ENCODE peak calls at places on chromosomes 6 and 20, in nine cellular contexts. W is neural progenitor cell, S is HCT116, T is GM23248, L is MM.1S, O is OCI-LY7, U is PC-3, H is hepatocyte, M is SK-N-SH. F is an unnamed sample. For H3K79me2, the result is how much of the 10 kb centered on the place peaks cover.

GRCh38 chr6:89242574-89243330 is 25.6 kb upstream of the GABRR1 start:
- DNase-seq in L (peak), W (peak), H (peak), O (peak), S (peak), T (peak), U (peak), M (peak), F (peak)

GRCh38 chr20:44166008-44166407 is 21.0 kb downstream of the JPH2 start:
- DNase-seq in H (no peak), T (peak), L (no peak), O (no peak), M (no peak), U (peak), W (no peak), S (no peak), F (no peak)

GRCh38 chr20:52083627-52084232 is 107.8 kb downstream of the ZFP64 start:
- DNase-seq in L (peak), W (peak), T (peak), U (peak), S (peak), M (peak), H (peak), O (peak), F (peak)

GRCh38 chr6:148491638-148492210 is 149.1 kb downstream of the SASH1 start:
- DNase-seq in W (no peak), L (no peak), S (no peak), U (no peak), T (peak), O (no peak), M (no peak), H (no peak), F (no peak)

GRCh38 chr6:72616406-72617015 is 5.4 kb upstream of the KCNQ5 start:
- DNase-seq in L (peak), O (peak), U (peak), T (peak), W (peak), H (peak), M (peak), S (no peak), F (peak)

GRCh38 chr6:39426057-39426592 is 103.6 kb upstream of the KCNK16 start:
- DNase-seq in U (peak), M (no peak), H (no peak), T (peak), O (no peak), S (no peak), W (no peak), L (no peak), F (no peak)

GRCh38 chr20:62711703-62712101 is 3.1 kb downstream of the NTSR1 start:
- DNase-seq in U (no peak), O (no peak), S (no peak), L (no peak), T (no peak), H (no peak), W (no peak), M (no peak), F (no peak)

GRCh38 chr20:20137851-20138250 is 85.5 kb downstream of the CFAP61 start:
- DNase-seq in M (no peak), O (no peak), L (no peak), S (no peak), U (no peak), T (no peak), H (no peak), W (no peak), F (no peak)

GRCh38 chr20:48025661-48026060 is 240.4 kb upstream of the SULF2 start:
- DNase-seq in H (no peak), L (no peak), O (no peak), W (no peak), U (peak), S (no peak), M (no peak), T (peak), F (no peak)

GRCh38 chr20:35792740-35793139 is 20.9 kb downstream of the PHF20 start:
- DNase-seq in L (no peak), H (no peak), W (no peak), O (no peak), U (no peak), S (no peak), T (no peak), M (no peak), F (no peak)

GRCh38 chr6:73152998-73153757 is 72.1 kb downstream of the KHDC1L start:
- DNase-seq in U (peak), M (no peak), W (no peak), H (no peak), S (no peak), O (no peak), T (peak), L (no peak), F (no peak)

GRCh38 chr20:19974621-19975435 is 42.3 kb upstream of the NAA20 start:
- DNase-seq in L (no peak), T (peak), H (peak), U (peak), W (no peak), M (peak), O (no peak), S (no peak), F (no peak)

GRCh38 chr6:157813757-157814455 is 9.1 kb upstream of the SNX9 start:
- DNase-seq in T (peak), O (no peak), W (no peak), S (no peak), M (no peak), U (peak), L (no peak), H (no peak), F (no peak)

GRCh38 chr6:139569561-139569960 is 195.1 kb upstream of the CITED2 start:
- DNase-seq in U (peak), T (peak), L (no peak), M (no peak), O (no peak), W (no peak), S (no peak), H (no peak), F (no peak)

GRCh38 chr6:133501675-133502275 is 260.6 kb downstream of the EYA4 start:
- DNase-seq in M (no peak), O (no peak), S (no peak), T (peak), H (no peak), L (no peak), W (no peak), U (no peak), F (no peak)

GRCh38 chr6:35213824-35214756 is at the start of gene SCUBE3:
- DNase-seq in U (peak), H (peak), O (no peak), T (peak), W (peak), M (peak), S (no peak), L (no peak), F (peak)

GRCh38 chr6:81750660-81751387 is 1.7 kb downstream of the TENT5A start:
- DNase-seq in L (no peak), W (peak), T (peak), S (no peak), H (no peak), M (no peak), O (no peak), U (peak), F (no peak)

GRCh38 chr6:52575490-52575868 is 1.4 kb downstream of the TRAM2 start:
- DNase-seq in O (no peak), L (no peak), S (no peak), H (no peak), T (peak), W (no peak), U (no peak), M (no peak), F (no peak)

GRCh38 chr20:33837096-33837830 is 26.1 kb downstream of the CHMP4B start:
- DNase-seq in M (no peak), H (no peak), W (no peak), O (peak), S (no peak), T (no peak), U (no peak), L (peak), F (no peak)
- H3K79me2 ChIP-seq in M (half or more), H (half or more), W (half or more), O (half or more), S (half or more), T (half or more), U (half or more), L (half or more), F (half or more)

DNA sequence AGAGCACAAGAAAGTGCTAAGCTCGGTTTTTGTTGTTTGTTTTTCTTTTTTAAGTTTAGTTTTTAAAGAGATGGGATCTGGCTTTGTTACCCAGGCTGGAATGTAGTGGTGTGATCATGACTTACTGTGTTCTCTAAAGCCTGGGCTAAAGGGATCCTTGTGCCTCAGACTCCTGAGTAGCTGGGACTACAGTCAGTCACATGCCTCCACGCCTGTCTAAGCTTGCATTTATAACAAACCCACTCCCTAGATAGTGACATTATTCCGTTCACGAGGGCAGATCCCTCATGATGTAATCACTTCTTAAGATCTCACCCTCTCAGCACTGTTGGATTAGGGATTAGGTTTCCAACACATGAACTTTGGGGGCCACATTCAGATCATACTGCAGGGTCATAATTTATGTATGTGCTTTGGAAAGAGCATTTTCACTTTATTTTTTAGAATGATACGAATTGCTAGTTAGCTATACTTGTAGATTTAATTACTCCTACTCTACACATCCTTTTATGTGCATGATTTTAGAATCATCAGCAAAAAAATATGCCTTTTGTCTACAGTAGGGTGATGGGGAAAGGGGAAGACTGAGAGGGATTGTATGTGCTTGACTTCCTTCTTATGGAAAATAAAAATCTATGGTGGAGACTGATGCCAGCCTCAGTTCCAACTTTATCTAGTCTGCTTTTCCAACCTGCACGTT is 167.8 kb downstream of the JARID2 start:
- DNase-seq in H (no peak), W (no peak), S (no peak), T (no peak), O (no peak), U (no peak), M (no peak), L (no peak), F (no peak)
- H3K4me3 ChIP-seq in H (no peak), W (no peak), S (no peak), T (no peak), O (no peak), U (no peak), M (no peak), L (no peak), F (no peak)

GRCh38 chr6:23456396-23456795 is 669.6 kb upstream of the NRSN1 start:
- DNase-seq in O (no peak), S (no peak), H (no peak), M (no peak), W (no peak), U (no peak), T (no peak), L (peak), F (no peak)
- TF ChIP-seq EZH2phosphoT487 in O (no peak), S (no peak), H (no peak), M (no peak), W (no peak), U (no peak), T (no peak), L (no peak), F (no peak)

DNA sequence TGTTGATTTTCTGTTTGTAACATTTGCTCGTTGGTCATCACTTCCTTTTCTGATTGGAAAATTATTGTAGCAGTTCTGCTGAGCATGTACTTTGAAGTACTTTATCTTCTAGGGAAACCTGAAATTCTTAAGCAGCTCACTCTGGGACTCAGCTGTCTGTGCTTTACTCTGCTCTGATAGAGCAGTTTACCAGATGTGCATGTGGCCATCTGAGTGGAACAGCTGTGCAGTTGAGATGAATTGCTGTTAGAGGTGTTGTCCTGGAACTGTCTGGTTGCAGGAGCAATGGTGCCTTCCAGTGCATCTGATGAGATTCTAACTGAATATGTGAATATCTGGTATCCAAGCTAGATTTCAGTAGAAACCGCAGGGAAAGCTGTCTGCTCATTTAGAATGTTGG is 27.2 kb downstream of the PANK2 start:
- DNase-seq in W (no peak), U (no peak), M (no peak), H (no peak), T (no peak), O (no peak), L (no peak), S (no peak), F (no peak)
- H3K79me2 ChIP-seq in W (half or more), U (half or more), M (half or more), H (half or more), T (half or more), O (half or more), L (half or more), S (half or more), F (half or more)

GRCh38 chr6:3165631-3166534 is 8.5 kb upstream of the TUBB2A start:
- DNase-seq in M (no peak), S (no peak), L (no peak), W (peak), H (peak), O (no peak), U (peak), T (peak), F (peak)

GRCh38 chr6:3163248-3163594 is 5.9 kb upstream of the TUBB2A start:
- DNase-seq in H (no peak), W (no peak), T (no peak), M (no peak), O (no peak), L (no peak), U (no peak), S (no peak), F (no peak)

GRCh38 chr6:3162565-3163247 is 5.4 kb upstream of the TUBB2A start:
- DNase-seq in W (peak), U (peak), H (peak), L (peak), M (peak), T (peak), S (peak), O (peak), F (peak)

GRCh38 chr6:3162067-3162497 is 4.7 kb upstream of the TUBB2A start:
- DNase-seq in L (no peak), U (peak), H (peak), O (peak), T (peak), M (no peak), W (peak), S (no peak), F (peak)

DNA sequence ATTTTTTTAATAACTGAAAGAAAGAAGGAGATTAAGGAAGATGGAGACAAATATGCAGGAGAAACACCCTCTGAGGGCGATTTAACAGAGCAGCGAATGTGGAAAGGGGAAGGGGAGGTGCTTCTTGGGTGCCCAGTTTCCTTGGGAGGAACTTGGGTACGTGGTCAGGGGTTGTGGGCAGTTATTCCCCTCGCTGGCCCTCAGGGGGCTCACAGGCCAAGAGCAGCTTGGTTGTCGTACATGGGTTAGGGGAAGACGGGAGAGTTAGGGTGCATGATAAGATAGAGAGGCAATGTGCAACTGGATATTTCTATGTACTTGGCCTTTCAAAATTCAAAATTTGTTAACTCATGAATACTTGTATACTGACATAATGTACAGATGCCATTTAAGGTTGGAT is 7.0 kb upstream of the TUBB2A start:
- DNase-seq in L (no peak), U (no peak), H (no peak), O (no peak), T (no peak), S (no peak), M (no peak), W (no peak), F (peak)
- H3K4me3 ChIP-seq in L (no peak), U (no peak), H (no peak), O (no peak), T (no peak), S (no peak), M (no peak), W (no peak), F (no peak)

DNA sequence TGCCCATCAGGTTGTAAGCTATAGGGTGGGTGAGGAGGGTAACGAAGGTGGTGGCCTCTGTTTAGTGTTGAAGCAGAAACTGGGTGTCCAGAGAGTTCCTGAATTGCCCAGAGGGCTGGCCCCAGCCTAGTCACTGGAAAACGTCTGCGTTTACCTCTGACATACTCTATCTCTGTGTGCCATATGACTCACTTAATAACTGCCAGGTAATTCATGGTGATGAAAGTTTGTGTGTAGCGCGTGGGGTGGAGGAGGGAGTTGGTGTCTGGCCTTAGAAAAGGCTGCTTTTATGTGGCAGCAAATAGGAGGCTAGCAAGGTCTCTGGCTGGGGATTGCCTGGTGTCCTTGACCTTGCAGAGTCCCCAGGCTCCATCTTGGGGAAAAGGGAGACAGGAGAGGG is 47.3 kb downstream of the SLC35D3 start:
- DNase-seq in M (peak), U (peak), S (no peak), H (peak), L (no peak), O (no peak), W (no peak), T (no peak), F (no peak)
- TF ChIP-seq EZH2phosphoT487 in M (no peak), U (no peak), S (no peak), H (no peak), L (no peak), O (no peak), W (no peak), T (no peak), F (no peak)

DNA sequence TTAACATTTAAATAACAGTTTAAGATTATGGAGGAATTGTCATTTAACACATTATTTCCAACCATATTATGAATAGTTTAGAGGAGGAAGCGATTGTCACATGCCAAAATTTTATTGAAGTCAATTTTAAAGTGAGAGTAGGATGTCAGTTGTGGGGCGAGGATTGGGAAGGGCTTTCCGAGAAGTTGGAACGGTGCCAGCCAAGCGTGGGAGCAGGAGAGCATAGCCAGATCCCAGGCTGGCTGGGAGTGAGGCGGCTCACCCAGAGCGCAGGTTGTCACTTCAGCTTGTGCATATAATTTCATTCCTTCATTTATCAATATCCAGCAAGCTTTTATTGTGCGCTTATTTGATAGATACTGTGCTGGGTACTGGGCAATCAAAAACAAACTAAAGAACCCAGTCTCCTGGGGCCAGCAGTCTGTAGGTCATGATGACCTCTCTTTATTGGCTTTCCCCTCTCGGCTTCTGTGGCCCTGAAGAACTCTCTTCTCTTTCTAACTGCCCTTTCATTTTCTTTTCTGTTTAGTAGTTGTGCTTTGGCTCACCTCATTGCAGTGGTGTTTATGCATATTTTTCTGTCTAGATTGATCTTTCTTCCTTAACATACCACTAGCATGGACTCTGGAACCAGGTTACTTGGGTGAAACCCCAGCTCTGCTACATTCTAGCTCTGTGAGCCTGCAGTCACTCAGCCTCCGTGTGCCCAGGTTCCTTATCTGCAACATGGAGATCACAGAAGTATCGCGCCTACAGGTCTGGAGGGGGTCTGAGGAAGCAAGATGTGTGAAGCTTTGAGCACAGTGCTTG is 6.4 kb downstream of the CEP43 start:
- DNase-seq in O (no peak), U (no peak), T (no peak), S (no peak), L (no peak), W (no peak), H (no peak), M (peak), F (no peak)
- H3K79me2 ChIP-seq in O (under half), U (under half), T (half or more), S (half or more), L (under half), W (half or more), H (under half), M (half or more), F (half or more)